ENCODE peak calls at places on chromosomes 1 and 21, in six cellular contexts. U is HS-5, Y is nephron progenitor cell, A is endothelial cell, O is activated B cell treated with CpG ODN at 0.5 μM for 24 hours, V is uterus. J is an unnamed sample.

GRCh38 chr1:12473596-12474329 is 144.2 kb downstream of the DHRS3 start:
- DNase-seq in Y (no peak), A (no peak), U (no peak), V (no peak), O (no peak), J (no peak)

GRCh38 chr1:38085666-38086305 is 39.2 kb upstream of the POU3F1 start:
- DNase-seq in Y (no peak), U (no peak), A (no peak), O (no peak), V (no peak), J (no peak)

GRCh38 chr21:35426897-35427296 is 377.8 kb upstream of the RUNX1 start:
- DNase-seq in A (no peak), U (no peak), Y (no peak), V (no peak), O (no peak), J (no peak)

GRCh38 chr1:112505400-112505785 is 3.4 kb upstream of the WNT2B start:
- DNase-seq in O (no peak), A (no peak), U (no peak), Y (no peak), V (no peak), J (no peak)

GRCh38 chr21:40936151-40936550 is 89.2 kb upstream of the DSCAM start:
- DNase-seq in A (no peak), O (no peak), V (no peak), Y (no peak), U (no peak), J (no peak)

GRCh38 chr1:24903011-24903461 is 27.0 kb downstream of the RUNX3 start:
- DNase-seq in Y (no peak), V (no peak), O (no peak), U (no peak), A (no peak), J (no peak)

GRCh38 chr21:39137248-39138186 is 45.7 kb downstream of the PSMG1 start:
- DNase-seq in V (no peak), O (no peak), Y (peak), U (no peak), A (no peak), J (no peak)

GRCh38 chr1:103514920-103515503 is 10.5 kb upstream of the RNPC3 start:
- DNase-seq in O (no peak), Y (no peak), U (no peak), A (peak), V (no peak), J (peak)

GRCh38 chr1:32464716-32465540 is at the start of gene ZBTB8B:
- DNase-seq in O (peak), Y (peak), U (no peak), V (peak), A (peak), J (peak)

GRCh38 chr1:54108156-54108555 is 44.6 kb downstream of the CDCP2 start:
- DNase-seq in V (no peak), U (no peak), O (no peak), A (no peak), Y (no peak), J (no peak)

GRCh38 chr1:62144238-62144831 is 50.3 kb upstream of the L1TD1 start:
- DNase-seq in U (no peak), V (no peak), A (peak), Y (peak), O (no peak), J (peak)

GRCh38 chr1:200665851-200666250 is 3.9 kb downstream of the DDX59 start:
- DNase-seq in U (no peak), V (no peak), A (no peak), Y (no peak), O (no peak), J (no peak)

GRCh38 chr1:51473716-51474115 is 45.4 kb downstream of the EPS15 start:
- DNase-seq in V (no peak), A (no peak), O (no peak), Y (no peak), U (no peak), J (no peak)

GRCh38 chr21:22125581-22125980 is 1127.4 kb downstream of the NCAM2 start:
- DNase-seq in A (no peak), O (no peak), U (no peak), V (no peak), Y (no peak), J (no peak)

GRCh38 chr1:156417700-156418015 is 48.6 kb downstream of the RHBG start:
- DNase-seq in A (no peak), U (no peak), O (no peak), V (no peak), Y (no peak), J (no peak)

GRCh38 chr21:17492415-17493168 is 20.3 kb upstream of the CXADR start:
- DNase-seq in O (no peak), V (no peak), Y (no peak), A (no peak), U (no peak), J (no peak)

GRCh38 chr1:154768456-154769125 is 101.5 kb downstream of the KCNN3 start:
- DNase-seq in U (no peak), O (no peak), Y (no peak), V (peak), A (no peak), J (no peak)

GRCh38 chr1:203048555-203049051 is 22.3 kb downstream of the PPFIA4 start:
- DNase-seq in Y (peak), O (no peak), U (no peak), A (peak), V (no peak), J (no peak)

GRCh38 chr1:113903496-113904291 is 905 bp downstream of the AP4B1 start:
- DNase-seq in Y (no peak), O (no peak), V (no peak), A (no peak), U (no peak), J (no peak)

GRCh38 chr21:23119491-23119890 is 2121.3 kb downstream of the NCAM2 start:
- DNase-seq in O (no peak), V (no peak), A (no peak), Y (no peak), U (no peak), J (no peak)

GRCh38 chr1:26833432-26834405 is 7.2 kb downstream of the ZDHHC18 start:
- DNase-seq in A (no peak), U (no peak), O (peak), Y (no peak), V (no peak), J (peak)

GRCh38 chr1:228006034-228006792 is 585 bp upstream of the WNT3A start:
- DNase-seq in V (peak), A (no peak), Y (no peak), U (no peak), O (no peak), J (no peak)

GRCh38 chr1:31400393-31400792 is 12.6 kb upstream of the SERINC2 start:
- DNase-seq in V (no peak), U (peak), O (no peak), A (no peak), Y (no peak), J (no peak)

GRCh38 chr1:226082587-226082917 is 20.0 kb downstream of the H3-3A start:
- DNase-seq in Y (no peak), V (no peak), A (no peak), U (no peak), O (no peak), J (no peak)